ENCODE peak calls at places on chromosomes 13 and 19, in ten cellular contexts. Z, K, H, C, P, L, V, B, X and R are unnamed samples.
A peak's percentile ranks its signal among the peaks of the same experiment; 100 is the strongest.

GRCh38 chr19:372306-372890 is 27.8 kb upstream of the MIER2 start:
- DNase-seq in L (no peak), P (no peak), V (no peak), B (peak; percentile 81), Z (no peak), X (peak; percentile 76), H (peak; percentile 72), K (peak; percentile 62), C (no peak), R (peak; percentile 81)

GRCh38 chr13:113119166-113119821 is 3.3 kb upstream of the F10 start:
- DNase-seq in K (no peak), L (no peak), V (no peak), C (no peak), X (no peak), Z (no peak), B (no peak), H (no peak), P (peak; percentile 5), R (no peak)

GRCh38 chr19:5292453-5292842 is 48.2 kb downstream of the PTPRS start:
- DNase-seq in K (no peak), Z (no peak), B (no peak), L (peak; percentile 42), C (no peak), H (peak; percentile 69), V (peak; percentile 7), P (peak; percentile 69), X (no peak), R (peak; percentile 51)

GRCh38 chr19:6769006-6769637 is 1.9 kb upstream of the SH2D3A start:
- DNase-seq in H (no peak), P (no peak), Z (no peak), X (no peak), L (no peak), K (no peak), V (no peak), B (no peak), C (no peak), R (no peak)

GRCh38 chr13:21735621-21736401 is 64.9 kb downstream of the FGF9 start:
- DNase-seq in V (no peak), B (no peak), C (no peak), K (no peak), H (peak; percentile 21), Z (no peak), X (peak; percentile 70), P (no peak), L (no peak), R (no peak)

GRCh38 chr13:54945978-54946377 is 1917.4 kb downstream of the OLFM4 start:
- DNase-seq in C (no peak), Z (no peak), X (peak; percentile 20), V (no peak), H (no peak), B (no peak), L (no peak), P (no peak), K (no peak), R (peak; percentile 94)

GRCh38 chr13:49669735-49670309 is 21.5 kb downstream of the EBPL start:
- DNase-seq in C (no peak), V (no peak), X (peak; percentile 68), Z (no peak), K (no peak), L (peak; percentile 28), P (peak; percentile 58), H (peak; percentile 33), B (peak; percentile 70), R (peak; percentile 71)

GRCh38 chr13:101626925-101627555 is 174.6 kb downstream of the ITGBL1 start:
- DNase-seq in Z (no peak), C (no peak), H (no peak), P (no peak), L (no peak), V (no peak), B (peak; percentile 10), K (no peak), X (no peak), R (no peak)

GRCh38 chr13:20340759-20341161 is 108.6 kb upstream of the GJB6 start:
- DNase-seq in Z (no peak), C (no peak), B (no peak), P (no peak), L (no peak), V (no peak), H (no peak), K (peak; percentile 82), X (no peak), R (no peak)

GRCh38 chr13:102073251-102073650 is 328.6 kb downstream of the FGF14 start:
- DNase-seq in P (no peak), C (no peak), H (no peak), Z (no peak), K (no peak), X (no peak), L (no peak), V (no peak), B (no peak), R (no peak)

GRCh38 chr19:39517432-39517831 is 2.5 kb downstream of the SELENOV start:
- DNase-seq in L (no peak), C (no peak), K (no peak), Z (no peak), P (no peak), H (no peak), X (no peak), V (no peak), B (no peak), R (no peak)

GRCh38 chr19:2533686-2534085 is 57.8 kb downstream of the GADD45B start:
- DNase-seq in B (no peak), K (no peak), X (no peak), P (no peak), C (no peak), H (no peak), Z (no peak), L (no peak), V (no peak), R (no peak)

GRCh38 chr13:94249512-94249911 is 230.0 kb downstream of the DCT start:
- DNase-seq in P (no peak), V (no peak), C (no peak), B (peak; percentile 67), L (no peak), H (no peak), X (no peak), K (no peak), Z (peak; percentile 29), R (no peak)

GRCh38 chr13:88802886-88803285 is 1131.7 kb downstream of the SLITRK5 start:
- DNase-seq in P (no peak), H (no peak), C (no peak), X (no peak), K (no peak), B (no peak), V (no peak), Z (no peak), L (no peak), R (no peak)

GRCh38 chr13:44199627-44200207 is 173.9 kb upstream of the SERP2 start:
- DNase-seq in H (peak; percentile 44), B (no peak), C (no peak), K (no peak), L (no peak), Z (no peak), P (no peak), X (no peak), V (no peak), R (no peak)

GRCh38 chr13:23969672-23970071 is 72.4 kb upstream of the C1QTNF9B start:
- DNase-seq in B (peak; percentile 28), X (no peak), V (no peak), P (no peak), L (no peak), K (no peak), Z (no peak), H (no peak), C (no peak), R (no peak)

GRCh38 chr13:93227280-93227905 is 786 bp downstream of the GPC6 start:
- DNase-seq in L (no peak), X (peak; percentile 94), P (peak; percentile 77), Z (peak; percentile 61), H (no peak), C (peak; percentile 71), V (no peak), B (peak; percentile 58), K (no peak), R (peak; percentile 82)

GRCh38 chr13:105196052-105196451 is 1339.4 kb downstream of the EFNB2 start:
- DNase-seq in B (no peak), K (no peak), H (no peak), X (no peak), L (no peak), Z (peak; percentile 54), V (no peak), P (no peak), C (no peak), R (no peak)

GRCh38 chr19:47765522-47766358 is 12.8 kb upstream of the SELENOW start:
- DNase-seq in P (peak; percentile 87), K (peak; percentile 79), L (peak; percentile 58), C (no peak), X (peak; percentile 6), Z (peak; percentile 3), H (peak; percentile 80), V (peak; percentile 30), B (peak; percentile 32), R (no peak)

GRCh38 chr13:73119612-73120011 is 60.8 kb downstream of the KLF5 start:
- DNase-seq in P (no peak), V (no peak), H (no peak), B (no peak), X (no peak), L (no peak), C (no peak), Z (no peak), K (no peak), R (no peak)

GRCh38 chr19:49614096-49614857 is 23.3 kb downstream of the PRR12 start:
- DNase-seq in B (peak; percentile 43), Z (peak; percentile 45), V (no peak), H (no peak), C (no peak), L (peak; percentile 71), X (no peak), P (no peak), K (no peak), R (no peak)

GRCh38 chr19:49129238-49129583 is 9.9 kb downstream of the PPFIA3 start:
- DNase-seq in X (no peak), L (no peak), H (no peak), B (no peak), K (no peak), P (no peak), Z (no peak), C (no peak), V (no peak), R (no peak)